ENCODE peak calls at places on chromosomes 3 and 15, in nine cellular contexts. K, E, O, S, D, A, C, X and G are unnamed samples.

GRCh38 chr3:100737334-100737733 is 28.0 kb downstream of the TFG start:
- DNase-seq in S (no peak), K (peak; percentile 64), X (no peak), O (no peak), E (peak; percentile 44), A (no peak), C (no peak), D (peak; percentile 51), G (peak; percentile 8)

GRCh38 chr3:48433472-48434118 is 3.7 kb upstream of the PLXNB1 start:
- DNase-seq in C (no peak), K (no peak), S (peak; percentile 74), X (no peak), D (peak; percentile 81), E (peak; percentile 43), A (peak; percentile 90), O (no peak), G (peak; percentile 33)

GRCh38 chr3:131812433-131812832 is 222.4 kb downstream of the CPNE4 start:
- DNase-seq in O (no peak), C (no peak), D (peak; percentile 79), A (peak; percentile 66), K (no peak), S (no peak), X (no peak), E (no peak), G (no peak)

GRCh38 chr15:89143503-89144162 is 55.4 kb downstream of the ABHD2 start:
- DNase-seq in D (peak; percentile 37), C (no peak), E (peak; percentile 95), K (no peak), X (no peak), A (peak; percentile 75), S (no peak), O (no peak), G (no peak)

GRCh38 chr15:67124911-67125588 is 59.6 kb downstream of the SMAD3 start:
- DNase-seq in D (no peak), K (no peak), E (no peak), C (no peak), S (no peak), O (no peak), X (no peak), A (no peak), G (no peak)

GRCh38 chr3:67090472-67090871 is 92.4 kb downstream of the KBTBD8 start:
- DNase-seq in C (no peak), X (no peak), D (peak; percentile 81), E (peak; percentile 55), A (no peak), O (no peak), S (no peak), K (no peak), G (no peak)

GRCh38 chr3:8538904-8539303 is 37.3 kb downstream of the LMCD1 start:
- DNase-seq in D (no peak), S (no peak), X (no peak), A (no peak), O (no peak), C (no peak), E (peak; percentile 73), K (no peak), G (no peak)

GRCh38 chr15:89665449-89666146 is 10.3 kb upstream of the KIF7 start:
- DNase-seq in E (peak; percentile 58), C (peak; percentile 66), A (no peak), K (peak; percentile 85), O (peak; percentile 83), D (peak; percentile 36), S (peak; percentile 81), X (peak; percentile 53), G (peak; percentile 52)

GRCh38 chr15:101001056-101001455 is 81.9 kb downstream of the LRRK1 start:
- DNase-seq in O (no peak), A (no peak), D (no peak), S (no peak), E (no peak), X (no peak), K (peak; percentile 28), C (no peak), G (no peak)

GRCh38 chr3:41338276-41338675 is 139.0 kb downstream of the CTNNB1 start:
- DNase-seq in X (no peak), C (no peak), S (no peak), A (no peak), K (no peak), O (no peak), E (peak; percentile 15), D (peak; percentile 18), G (no peak)

GRCh38 chr3:24734019-24734418 is 239.4 kb upstream of the THRB start:
- DNase-seq in E (no peak), S (no peak), D (peak; percentile 83), A (no peak), K (no peak), O (no peak), X (no peak), C (no peak), G (no peak)

GRCh38 chr15:26772588-26773484 is at the start of gene GABRB3:
- DNase-seq in X (peak; percentile 60), A (no peak), D (no peak), K (peak; percentile 93), E (peak; percentile 10), C (peak; percentile 45), S (peak; percentile 75), O (peak; percentile 76), G (no peak)

GRCh38 chr15:93470042-93470441 is 381.0 kb upstream of the RGMA start:
- DNase-seq in K (no peak), X (no peak), E (no peak), A (no peak), C (no peak), O (no peak), D (no peak), S (no peak), G (no peak)

GRCh38 chr3:41267975-41268640 is 68.8 kb downstream of the CTNNB1 start:
- DNase-seq in K (no peak), D (peak; percentile 99), C (no peak), E (peak; percentile 94), S (no peak), X (no peak), O (no peak), A (peak; percentile 93), G (peak; percentile 67)

GRCh38 chr15:84818221-84819131 is 1.3 kb downstream of the ALPK3 start:
- DNase-seq in A (no peak), X (peak; percentile 73), D (peak; percentile 40), S (peak; percentile 56), C (peak; percentile 66), O (no peak), K (peak; percentile 87), E (peak; percentile 68), G (peak; percentile 27)

GRCh38 chr3:27253831-27254230 is 115.4 kb downstream of the NEK10 start:
- DNase-seq in D (peak; percentile 61), S (peak; percentile 71), X (peak; percentile 28), A (peak; percentile 37), O (no peak), K (peak; percentile 78), E (peak; percentile 51), C (peak; percentile 51), G (peak; percentile 73)
- TF ChIP-seq CTCF in D (peak; percentile 75), S (peak; percentile 39), X (peak; percentile 29), A (peak; percentile 65), O (peak; percentile 26), K (peak; percentile 72), E (peak; percentile 53), C (peak; percentile 29), G (peak; percentile 56)

GRCh38 chr15:83605049-83605448 is 48.9 kb upstream of the ADAMTSL3 start:
- DNase-seq in K (no peak), X (no peak), A (no peak), E (no peak), S (no peak), C (no peak), D (no peak), O (no peak), G (no peak)

GRCh38 chr15:83604549-83604948 is 49.4 kb upstream of the ADAMTSL3 start:
- DNase-seq in C (no peak), K (no peak), X (no peak), A (no peak), D (no peak), O (no peak), S (no peak), E (no peak), G (no peak)

GRCh38 chr15:83610132-83610531 is 43.8 kb upstream of the ADAMTSL3 start:
- DNase-seq in S (no peak), D (no peak), C (no peak), X (no peak), E (no peak), O (no peak), K (no peak), A (no peak), G (no peak)

GRCh38 chr15:83602021-83602420 is 51.9 kb upstream of the ADAMTSL3 start:
- DNase-seq in K (no peak), E (no peak), C (no peak), D (peak; percentile 71), O (no peak), X (no peak), A (no peak), S (no peak), G (no peak)

DNA sequence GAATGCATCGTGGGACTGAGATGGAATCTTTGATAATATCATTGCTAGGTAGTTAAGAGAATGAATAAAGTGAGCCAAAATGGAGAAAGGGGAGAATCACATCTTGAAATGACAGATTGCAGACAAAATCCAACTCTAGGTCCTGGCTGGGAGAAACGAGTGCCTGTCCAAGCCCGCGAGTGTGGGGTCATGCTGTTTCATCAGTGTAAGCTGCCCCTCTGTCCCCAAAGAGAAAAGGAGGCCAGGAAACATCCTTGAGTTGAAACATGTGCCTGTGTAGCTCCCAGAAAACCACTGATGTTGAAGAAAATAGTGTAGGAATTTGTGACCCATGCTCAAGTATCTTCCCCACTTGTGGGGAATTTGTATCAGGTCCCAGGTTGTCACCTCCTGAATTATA is 48.3 kb upstream of the ADAMTSL3 start:
- DNase-seq in E (no peak), A (no peak), S (no peak), X (no peak), K (no peak), O (peak; percentile 55), D (no peak), C (no peak), G (no peak)
- TF ChIP-seq CTCF in E (no peak), A (no peak), S (no peak), X (no peak), K (no peak), O (no peak), D (no peak), C (no peak), G (no peak)

GRCh38 chr3:126261037-126261436 is 80.7 kb upstream of the ALDH1L1 start:
- DNase-seq in E (peak; percentile 81), D (no peak), S (peak; percentile 73), X (peak; percentile 62), K (peak; percentile 65), A (no peak), O (peak; percentile 70), C (no peak), G (peak; percentile 45)
- TF ChIP-seq CTCF in E (no peak), D (no peak), S (no peak), X (peak; percentile 18), K (peak; percentile 46), A (no peak), O (no peak), C (no peak), G (no peak)

DNA sequence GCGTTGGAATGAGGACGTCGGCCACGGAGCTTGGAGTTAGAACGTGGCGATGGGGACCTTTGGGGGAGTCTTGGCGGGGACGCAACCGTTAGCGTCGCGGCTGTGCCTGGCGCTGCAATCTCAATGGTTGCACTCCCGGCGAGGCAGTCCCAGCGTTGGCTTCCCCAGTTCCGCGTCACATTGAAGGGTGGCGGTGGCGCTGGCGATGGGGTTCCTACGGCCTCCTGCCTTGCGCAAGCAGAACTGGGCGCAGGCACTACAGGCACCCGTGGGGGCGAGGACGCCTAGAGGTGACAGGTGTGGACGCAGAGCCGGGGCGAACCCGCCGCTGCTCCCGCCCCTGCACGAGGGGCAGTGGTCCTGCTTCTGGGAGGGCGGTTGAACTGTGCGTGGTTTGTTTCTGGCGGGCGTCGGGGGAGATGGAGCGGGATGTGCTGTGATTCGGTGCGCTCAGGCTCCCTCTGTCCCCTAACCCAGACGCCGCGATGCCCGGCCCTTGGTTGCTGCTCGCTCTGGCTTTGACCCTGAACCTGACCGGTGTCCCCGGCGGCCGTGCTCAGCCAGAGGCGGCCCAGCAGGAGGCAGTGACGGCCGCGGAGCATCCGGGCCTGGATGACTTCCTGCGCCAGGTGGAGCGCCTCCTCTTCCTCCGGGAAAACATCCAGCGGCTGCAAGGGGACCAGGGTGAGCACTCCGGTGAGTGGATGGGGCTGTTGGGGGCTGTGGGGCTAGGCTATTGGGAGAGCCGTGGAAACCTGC is 991 bp downstream of the TRH start:
- DNase-seq in C (peak; percentile 22), O (peak; percentile 65), E (no peak), X (no peak), D (no peak), S (peak; percentile 74), A (no peak), K (peak; percentile 84), G (peak; percentile 30)
- TF ChIP-seq CTCF in C (no peak), O (no peak), E (no peak), X (no peak), D (no peak), S (no peak), A (no peak), K (peak; percentile 27), G (peak; percentile 22)